ENCODE peak calls at places on chromosomes 13 and 19, in eight cellular contexts. N, Q, X, K, W, J, A and I are unnamed samples.

GRCh38 chr19:44626067-44626624 is 12.8 kb downstream of the IGSF23 start:
- DNase-seq in A (no peak), K (no peak), J (peak; percentile 26), Q (no peak), X (no peak), W (no peak), N (no peak), I (no peak)

GRCh38 chr13:98312606-98313005 is 135.5 kb upstream of the RNF113B start:
- DNase-seq in Q (no peak), A (no peak), W (no peak), N (no peak), X (no peak), J (no peak), K (no peak), I (no peak)

GRCh38 chr13:41916173-41916954 is 44.5 kb downstream of the VWA8 start:
- DNase-seq in K (no peak), N (no peak), A (no peak), W (no peak), J (no peak), X (peak; percentile 36), Q (no peak), I (no peak)

GRCh38 chr13:74306496-74306895 is 172.3 kb upstream of the KLF12 start:
- DNase-seq in W (peak; percentile 55), K (no peak), J (no peak), Q (no peak), N (no peak), X (no peak), A (peak; percentile 76), I (no peak)

GRCh38 chr13:97742084-97742483 is 211.4 kb upstream of the IPO5 start:
- DNase-seq in W (no peak), A (no peak), J (no peak), N (no peak), Q (no peak), X (no peak), K (no peak), I (no peak)

GRCh38 chr19:1401138-1401888 is at the start of gene GAMT:
- DNase-seq in N (peak; percentile 57), A (peak; percentile 72), Q (peak; percentile 23), K (peak; percentile 61), W (peak; percentile 46), X (peak; percentile 60), J (peak; percentile 57), I (no peak)

GRCh38 chr13:48559638-48560320 is 26.9 kb upstream of the RCBTB2 start:
- DNase-seq in K (no peak), J (no peak), W (no peak), A (no peak), Q (no peak), N (no peak), X (no peak), I (no peak)

GRCh38 chr13:23570931-23571330 is 719 bp downstream of the TNFRSF19 start:
- DNase-seq in J (no peak), W (no peak), K (no peak), Q (no peak), N (no peak), X (no peak), A (no peak), I (no peak)

GRCh38 chr19:15331419-15332310 is 674 bp downstream of the BRD4 start:
- DNase-seq in A (peak; percentile 58), W (peak; percentile 39), N (peak; percentile 69), J (peak; percentile 43), K (peak; percentile 58), X (peak; percentile 61), Q (peak; percentile 36), I (peak; percentile 30)

GRCh38 chr19:42143341-42144234 is 11.3 kb upstream of the POU2F2 start:
- DNase-seq in X (no peak), K (no peak), Q (no peak), N (no peak), J (no peak), A (peak; percentile 41), W (no peak), I (no peak)

GRCh38 chr19:31110331-31110730 is 238.9 kb downstream of the TSHZ3 start:
- DNase-seq in A (no peak), J (no peak), K (no peak), Q (no peak), W (no peak), X (no peak), N (no peak), I (no peak)

GRCh38 chr13:98937911-98938381 is 39.9 kb downstream of the DOCK9 start:
- DNase-seq in X (no peak), N (no peak), K (no peak), A (no peak), W (no peak), J (no peak), Q (no peak), I (no peak)

GRCh38 chr19:2798733-2799132 is 13.4 kb downstream of the THOP1 start:
- DNase-seq in J (no peak), A (no peak), N (no peak), W (no peak), K (no peak), Q (no peak), X (no peak), I (no peak)

GRCh38 chr13:52832268-52832667 is 16.2 kb downstream of the PCDH8 start:
- DNase-seq in X (no peak), W (peak; percentile 85), J (no peak), A (no peak), N (no peak), Q (no peak), K (no peak), I (no peak)

GRCh38 chr13:73230714-73231113 is 171.9 kb downstream of the KLF5 start:
- DNase-seq in W (no peak), K (no peak), X (peak; percentile 24), A (no peak), Q (no peak), J (no peak), N (no peak), I (no peak)

GRCh38 chr13:102487330-102487729 is 85.5 kb upstream of the FGF14 start:
- DNase-seq in A (no peak), Q (no peak), X (no peak), W (peak; percentile 34), N (no peak), K (no peak), J (no peak), I (no peak)

GRCh38 chr19:35344511-35345031 is 3.1 kb upstream of the FFAR1 start:
- DNase-seq in X (no peak), A (no peak), J (no peak), K (no peak), W (no peak), Q (no peak), N (no peak), I (no peak)

GRCh38 chr13:99686157-99686572 is 184.9 kb downstream of the TM9SF2 start:
- DNase-seq in X (no peak), N (no peak), K (no peak), W (no peak), Q (no peak), A (no peak), J (no peak), I (no peak)

GRCh38 chr13:71877280-71877653 is 10.3 kb upstream of the DACH1 start:
- DNase-seq in Q (no peak), J (no peak), W (no peak), X (no peak), A (no peak), K (no peak), N (no peak), I (no peak)

GRCh38 chr13:22114630-22115311 is 443.9 kb downstream of the FGF9 start:
- DNase-seq in X (peak; percentile 52), Q (peak; percentile 42), W (no peak), K (no peak), N (peak; percentile 3), J (no peak), A (no peak), I (no peak)

GRCh38 chr19:3034845-3035541 is 5.9 kb upstream of the TLE2 start:
- DNase-seq in K (no peak), N (no peak), X (peak; percentile 68), W (no peak), J (no peak), A (no peak), Q (no peak), I (peak; percentile 45)

GRCh38 chr19:17348700-17349099 is 11.3 kb downstream of the GTPBP3 start:
- DNase-seq in K (peak; percentile 43), A (peak; percentile 27), J (no peak), Q (no peak), N (no peak), W (peak; percentile 53), X (no peak), I (no peak)

GRCh38 chr13:111595276-111595675 is 274.8 kb downstream of the TEX29 start:
- DNase-seq in J (no peak), A (no peak), Q (no peak), W (no peak), K (no peak), N (no peak), X (no peak), I (no peak)

GRCh38 chr19:33280351-33280921 is 21.9 kb downstream of the CEBPA start:
- DNase-seq in J (no peak), W (no peak), N (no peak), X (peak; percentile 32), K (no peak), A (no peak), Q (no peak), I (no peak)

GRCh38 chr19:48596237-48596636 is 10.3 kb upstream of the SPACA4 start:
- DNase-seq in A (no peak), W (no peak), K (no peak), J (no peak), Q (no peak), X (no peak), N (no peak), I (no peak)

GRCh38 chr19:11420429-11420893 is 1.3 kb upstream of the RGL3 start:
- DNase-seq in W (no peak), Q (no peak), J (no peak), X (no peak), N (no peak), A (no peak), K (no peak), I (no peak)

GRCh38 chr19:6800991-6801396 is 28.5 kb downstream of the VAV1 start:
- DNase-seq in W (no peak), A (no peak), K (no peak), Q (no peak), N (no peak), J (no peak), X (peak; percentile 16), I (no peak)

GRCh38 chr19:43534811-43535761 is 2.1 kb downstream of the ZNF575 start:
- DNase-seq in W (peak; percentile 15), N (no peak), A (peak; percentile 49), J (no peak), K (peak; percentile 91), X (peak; percentile 30), Q (peak; percentile 12), I (peak; percentile 43)

GRCh38 chr13:20016649-20017364 is 58.3 kb downstream of the ZMYM2 start:
- DNase-seq in X (no peak), K (no peak), J (no peak), W (no peak), N (no peak), Q (no peak), A (no peak), I (no peak)

GRCh38 chr13:99980201-99981114 is 1.1 kb upstream of the ZIC2 start:
- DNase-seq in N (peak; percentile 59), W (peak; percentile 92), X (no peak), J (peak; percentile 84), K (peak; percentile 86), A (peak; percentile 62), Q (peak; percentile 29), I (peak; percentile 32)

GRCh38 chr19:53659292-53659691 is 27.5 kb downstream of the DPRX start:
- DNase-seq in N (no peak), J (peak; percentile 21), A (peak; percentile 10), X (no peak), W (no peak), K (no peak), Q (no peak), I (peak; percentile 45)

GRCh38 chr13:46311217-46311616 is 75.8 kb downstream of the RUBCNL start:
- DNase-seq in A (no peak), W (no peak), J (no peak), K (no peak), X (no peak), Q (no peak), N (no peak), I (no peak)

GRCh38 chr13:87810391-87810801 is 139.2 kb downstream of the SLITRK5 start:
- DNase-seq in X (no peak), Q (no peak), K (peak; percentile 14), A (no peak), J (no peak), N (no peak), W (no peak), I (no peak)

GRCh38 chr13:36344173-36344572 is 2.0 kb downstream of the SPART start:
- DNase-seq in X (no peak), N (no peak), W (no peak), A (no peak), J (no peak), K (no peak), Q (no peak), I (no peak)